ENCODE peak calls at places on chromosomes 11 and 22, in six cellular contexts. Q is H1, J is mesenchymal stem cell, W is IMR-90, S is neuronal stem cell, X is trophoblast cell. G is an unnamed sample. For H3K79me1 and H3K36me3, the result is how much of the 10 kb centered on the place peaks cover.

GRCh38 chr22:42719656-42720262 is 911 bp downstream of the A4GALT start:
- DNase-seq in Q (no peak), J (peak), W (no peak), S (no peak), X (peak), G (no peak)

GRCh38 chr11:59197990-59198389 is 14.7 kb downstream of the MPEG1 start:
- DNase-seq in Q (no peak), J (peak), W (peak), S (no peak), X (no peak), G (no peak)

GRCh38 chr22:27780161-27780575 is 21.4 kb downstream of the MN1 start:
- DNase-seq in Q (no peak), J (no peak), W (no peak), S (no peak), X (no peak), G (peak)

GRCh38 chr22:22573047-22573889 is 14.2 kb upstream of the PRAME start:
- DNase-seq in Q (no peak), J (no peak), W (no peak), S (no peak), X (no peak), G (peak)

GRCh38 chr22:30270841-30271240 is 4.2 kb upstream of the OSM start:
- DNase-seq in Q (no peak), J (peak), W (peak), S (no peak), X (peak), G (no peak)

GRCh38 chr22:45934659-45935341 is 42.2 kb downstream of the WNT7B start:
- DNase-seq in Q (no peak), J (peak), W (peak), S (no peak), X (no peak), G (no peak)

GRCh38 chr11:105148241-105148640 is 8.7 kb upstream of the CARD18 start:
- DNase-seq in Q (no peak), J (no peak), W (peak), S (no peak), X (no peak), G (no peak)

GRCh38 chr22:30273196-30273595 is 6.5 kb upstream of the OSM start:
- DNase-seq in Q (no peak), J (no peak), W (no peak), S (no peak), X (peak), G (no peak)

GRCh38 chr11:131910491-131911387 is 540.3 kb downstream of the NTM start:
- DNase-seq in Q (peak), J (peak), W (peak), S (peak), X (no peak), G (peak)

DNA sequence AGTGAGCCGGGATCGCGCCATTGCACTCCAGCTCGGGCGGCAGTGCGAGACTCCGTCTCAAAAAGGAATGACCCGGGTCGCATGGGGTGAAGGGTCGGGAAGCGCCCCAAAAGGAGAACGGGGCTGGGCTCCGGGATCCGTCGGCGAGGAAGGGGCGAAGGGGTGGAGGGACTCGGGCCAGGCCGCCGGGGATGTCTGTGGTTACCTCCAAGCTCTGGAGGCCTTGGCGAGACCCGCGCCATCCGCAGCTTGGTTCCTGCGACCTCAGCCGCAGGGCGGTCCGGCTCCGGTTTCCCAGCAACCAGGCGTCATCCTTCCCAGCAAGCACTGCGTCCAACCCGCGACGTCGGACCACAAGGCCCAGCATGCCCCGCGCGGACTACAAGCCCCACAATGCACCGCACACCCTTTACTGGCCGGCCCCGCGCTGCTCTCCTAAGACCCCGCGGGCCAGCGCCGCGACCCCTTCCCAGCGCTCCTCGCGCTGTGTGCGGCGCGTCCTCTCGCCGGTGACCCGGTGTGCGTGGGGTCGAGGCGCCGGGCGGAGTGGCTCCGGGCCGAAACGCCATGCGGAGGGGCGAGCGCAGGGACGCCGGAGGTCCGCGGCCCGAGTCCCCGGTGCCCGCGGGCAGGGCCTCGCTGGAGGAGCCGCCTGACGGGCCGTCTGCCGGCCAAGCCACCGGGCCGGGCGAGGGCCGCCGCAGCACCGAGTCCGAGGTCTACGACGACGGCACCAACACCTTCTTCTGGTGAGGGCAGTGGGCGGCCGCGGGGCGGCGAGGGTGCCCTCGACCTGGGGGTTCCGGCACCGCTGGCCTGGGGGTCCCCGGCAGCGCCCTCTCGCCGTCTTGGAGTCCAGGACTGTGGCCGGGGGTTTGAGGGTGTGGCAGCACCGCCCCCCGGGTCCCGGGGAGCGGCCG is at the start of gene PTDSS2:
- DNase-seq in Q (peak), J (peak), W (peak), S (peak), X (peak), G (peak)
- H3K79me1 ChIP-seq in Q (under half), J (under half), W (half or more), S (under half), X (under half), G (under half)

GRCh38 chr22:16608931-16609330 is 16.3 kb upstream of the CCT8L2 start:
- DNase-seq in Q (no peak), J (no peak), W (no peak), S (no peak), X (no peak), G (no peak)
- H2AK5ac ChIP-seq in Q (no peak), J (no peak), W (no peak), S (no peak), X (no peak), G (no peak)

DNA sequence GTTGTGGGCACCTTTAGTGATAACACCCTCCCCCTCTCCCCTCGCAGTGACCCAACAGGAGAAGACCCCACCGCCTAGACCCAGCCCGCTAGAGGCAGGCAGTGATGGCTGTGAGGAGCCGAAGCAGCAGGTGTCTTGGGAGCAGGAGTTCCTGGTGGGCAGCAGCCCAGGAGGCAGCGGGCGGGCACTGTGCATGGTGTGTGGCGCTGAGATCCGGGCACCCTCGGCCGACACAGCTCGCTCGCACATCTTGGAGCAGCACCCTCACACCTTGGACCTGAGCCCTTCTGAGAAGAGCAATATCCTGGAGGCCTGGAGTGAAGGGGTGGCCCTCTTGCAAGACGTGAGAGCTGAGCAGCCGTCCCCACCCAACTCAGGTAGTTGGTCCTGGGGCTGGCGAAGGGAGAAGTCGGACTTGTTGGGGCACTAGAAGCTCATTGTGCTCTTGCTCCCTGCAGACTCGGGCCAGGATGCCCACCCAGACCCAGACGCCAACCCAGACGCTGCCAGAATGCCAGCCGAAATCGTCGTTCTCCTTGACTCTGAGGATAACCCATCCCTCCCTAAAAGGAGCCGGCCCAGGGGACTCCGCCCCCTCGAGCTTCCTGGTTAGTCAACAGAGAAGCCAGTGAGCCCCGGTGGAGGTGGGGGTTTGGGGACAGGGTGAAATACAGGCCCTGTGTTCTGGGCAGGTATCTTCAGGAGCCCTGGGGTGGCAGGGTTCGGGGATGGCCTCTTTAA is 4.7 kb downstream of the SPINDOC start:
- DNase-seq in Q (no peak), J (no peak), W (no peak), S (no peak), X (no peak), G (no peak)
- H3K36me3 ChIP-seq in Q (half or more), J (half or more), W (half or more), S (under half), X (half or more), G (under half)

GRCh38 chr11:4191031-4191571 is 96.5 kb downstream of the RRM1 start:
- DNase-seq in Q (peak), J (no peak), W (no peak), S (no peak), X (no peak), G (no peak)
- H3K79me1 ChIP-seq in Q (under half), J (under half), W (under half), S (under half), X (under half), G (under half)

GRCh38 chr11:102073253-102073652 is 26.0 kb downstream of the CFAP300 start:
- DNase-seq in Q (no peak), J (no peak), W (no peak), S (no peak), X (no peak), G (no peak)
- H2AK5ac ChIP-seq in Q (no peak), J (no peak), W (no peak), S (no peak), X (no peak), G (no peak)

DNA sequence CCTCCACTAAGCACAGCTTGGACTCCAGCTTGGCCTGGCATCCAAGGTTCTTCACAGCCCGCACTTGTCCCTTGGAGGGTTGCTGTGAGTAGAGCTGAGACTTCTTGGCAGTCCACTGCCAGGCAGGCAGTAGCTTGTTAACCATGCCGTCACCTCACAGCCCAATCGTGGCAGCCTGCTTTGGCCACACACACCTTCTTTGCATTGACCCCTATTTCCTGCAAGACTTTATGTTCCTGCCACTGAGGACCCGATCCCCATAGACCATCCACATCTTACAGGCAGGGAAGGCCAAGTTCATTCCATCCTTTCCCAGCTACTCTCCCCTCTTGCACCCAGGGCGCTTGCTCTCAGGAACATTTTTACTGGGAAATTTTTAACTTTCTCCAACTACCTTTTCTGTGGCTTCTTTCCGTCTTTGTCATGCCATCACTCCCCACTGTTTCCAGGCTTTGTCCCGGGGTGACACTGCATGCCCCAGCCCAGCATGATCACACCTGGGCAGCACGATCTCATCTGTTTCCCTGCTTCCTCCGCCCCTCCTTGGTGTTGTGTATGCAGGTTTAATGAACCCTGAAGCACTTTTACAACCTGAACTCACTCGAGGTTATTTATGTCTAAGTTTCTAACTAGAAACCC is 2.6 kb upstream of the PYGM start:
- DNase-seq in Q (no peak), J (no peak), W (no peak), S (no peak), X (no peak), G (no peak)
- H3K36me3 ChIP-seq in Q (under half), J (half or more), W (half or more), S (under half), X (half or more), G (under half)

GRCh38 chr11:128615076-128615475 is 27.7 kb upstream of the ETS1 start:
- DNase-seq in Q (no peak), J (no peak), W (no peak), S (no peak), X (no peak), G (no peak)
- H3K79me1 ChIP-seq in Q (under half), J (under half), W (under half), S (under half), X (under half), G (under half)

GRCh38 chr22:40178417-40179409 is 988 bp downstream of the TNRC6B start:
- DNase-seq in Q (no peak), J (peak), W (peak), S (peak), X (peak), G (peak)
- H2AK5ac ChIP-seq in Q (peak), J (no peak), W (peak), S (no peak), X (no peak), G (peak)

GRCh38 chr11:34056672-34057071 is 5.1 kb downstream of the CAPRIN1 start:
- DNase-seq in Q (no peak), J (no peak), W (no peak), S (no peak), X (no peak), G (no peak)
- H3K36me3 ChIP-seq in Q (under half), J (under half), W (under half), S (under half), X (under half), G (under half)

GRCh38 chr11:98955551-98955950 is 65.2 kb upstream of the CNTN5 start:
- DNase-seq in Q (no peak), J (no peak), W (no peak), S (no peak), X (no peak), G (no peak)

GRCh38 chr11:98952110-98952509 is 68.6 kb upstream of the CNTN5 start:
- DNase-seq in Q (no peak), J (no peak), W (no peak), S (no peak), X (no peak), G (no peak)
- H3K79me1 ChIP-seq in Q (under half), J (under half), W (under half), S (under half), X (under half), G (under half)

G was measured in mesendoderm.